ENCODE peak calls at places on chromosomes 2 and 18, in seven cellular contexts. Q is HTR-8/SVneo, W is head of caudate nucleus, S is AG04450, A is tibial artery, C is Panc1, N is KBM-7. U is an unnamed sample.

GRCh38 chr18:26619350-26619749 is 71.0 kb upstream of the KCTD1 start:
- DNase-seq in A (no peak), W (no peak), C (no peak), S (no peak), Q (no peak), N (no peak), U (no peak)

GRCh38 chr2:13682878-13683277 is 949.6 kb upstream of the LRATD1 start:
- DNase-seq in Q (no peak), S (no peak), W (no peak), N (no peak), A (no peak), C (no peak), U (peak)

GRCh38 chr2:10303174-10303633 is 500 bp downstream of the HPCAL1 start:
- DNase-seq in W (no peak), N (peak), A (no peak), S (no peak), C (no peak), Q (no peak), U (no peak)

GRCh38 chr18:48948112-48949050 is 2.4 kb downstream of the SMAD7 start:
- DNase-seq in A (no peak), S (no peak), C (no peak), W (peak), N (peak), Q (no peak), U (no peak)

GRCh38 chr2:207341114-207341750 is 175.5 kb upstream of the KLF7 start:
- DNase-seq in S (no peak), C (no peak), W (no peak), N (no peak), Q (no peak), A (no peak), U (no peak)

GRCh38 chr2:5365871-5366461 is 326.2 kb upstream of the SOX11 start:
- DNase-seq in S (no peak), Q (no peak), W (peak), C (peak), A (no peak), N (peak), U (peak)

GRCh38 chr18:55856191-55856590 is 268.2 kb upstream of the TCF4 start:
- DNase-seq in A (no peak), N (no peak), Q (peak), S (peak), W (no peak), C (no peak), U (no peak)

GRCh38 chr2:106130251-106130998 is 63.7 kb downstream of the UXS1 start:
- DNase-seq in W (no peak), Q (no peak), S (no peak), N (no peak), A (no peak), C (no peak), U (no peak)

GRCh38 chr2:236574424-236575145 is 5.0 kb downstream of the ACKR3 start:
- DNase-seq in A (peak), N (no peak), S (no peak), C (no peak), Q (no peak), W (no peak), U (no peak)

GRCh38 chr2:96146151-96146880 is 1.1 kb upstream of the DUSP2 start:
- DNase-seq in Q (no peak), S (no peak), N (peak), C (no peak), W (peak), A (peak), U (no peak)

GRCh38 chr2:238667008-238667407 is 180.9 kb upstream of the TWIST2 start:
- DNase-seq in S (no peak), A (no peak), C (no peak), Q (no peak), N (no peak), W (no peak), U (no peak)

GRCh38 chr18:7034924-7035323 is 82.7 kb downstream of the LAMA1 start:
- DNase-seq in W (no peak), S (no peak), A (no peak), N (no peak), Q (no peak), C (no peak), U (no peak)

GRCh38 chr2:239801404-239802100 is 223.6 kb downstream of the NDUFA10 start:
- DNase-seq in Q (no peak), W (peak), N (no peak), C (no peak), S (no peak), A (peak), U (no peak)

GRCh38 chr2:158034198-158034831 is 67.4 kb upstream of the UPP2 start:
- DNase-seq in A (no peak), W (peak), Q (peak), C (peak), S (no peak), N (peak), U (no peak)

GRCh38 chr18:38297910-38298309 is 732.3 kb upstream of the CELF4 start:
- DNase-seq in Q (no peak), W (no peak), S (no peak), C (no peak), N (no peak), A (no peak), U (no peak)

GRCh38 chr2:121881950-121882349 is 126.5 kb downstream of the TSN start:
- DNase-seq in Q (no peak), C (no peak), A (no peak), N (no peak), S (no peak), W (no peak), U (no peak)

GRCh38 chr18:50982802-50983179 is 15.0 kb downstream of the ELAC1 start:
- DNase-seq in N (no peak), A (no peak), S (no peak), C (no peak), Q (no peak), W (no peak), U (no peak)

GRCh38 chr2:98806266-98806697 is 75.3 kb upstream of the MGAT4A start:
- DNase-seq in N (no peak), W (peak), Q (peak), S (no peak), C (no peak), A (peak), U (no peak)

GRCh38 chr2:191836853-191837769 is 9.8 kb downstream of the CAVIN2 start:
- DNase-seq in C (no peak), W (no peak), S (no peak), A (no peak), N (peak), Q (no peak), U (no peak)

GRCh38 chr2:204892506-204893255 is 347.4 kb downstream of the PARD3B start:
- DNase-seq in C (no peak), Q (no peak), W (no peak), N (no peak), S (no peak), A (no peak), U (no peak)

GRCh38 chr2:205056066-205056678 is 510.9 kb downstream of the PARD3B start:
- DNase-seq in C (no peak), A (no peak), W (no peak), Q (no peak), S (no peak), N (no peak), U (no peak)

GRCh38 chr18:55488473-55488872 is 99.5 kb downstream of the TCF4 start:
- DNase-seq in Q (no peak), C (no peak), S (no peak), W (no peak), A (no peak), N (no peak), U (no peak)

GRCh38 chr2:85536479-85536878 is 2.5 kb upstream of the MAT2A start:
- DNase-seq in A (no peak), Q (peak), S (no peak), W (no peak), C (no peak), N (no peak), U (no peak)

GRCh38 chr18:13502585-13502984 is 223.8 kb downstream of the FAM210A start:
- DNase-seq in W (no peak), A (peak), C (no peak), Q (no peak), N (no peak), S (no peak), U (no peak)

GRCh38 chr2:205579335-205579734 is 103.0 kb upstream of the NRP2 start:
- DNase-seq in W (no peak), C (no peak), S (no peak), Q (no peak), A (no peak), N (no peak), U (no peak)

GRCh38 chr2:127259355-127259754 is 34.6 kb downstream of the ERCC3 start:
- DNase-seq in S (no peak), W (no peak), N (no peak), Q (no peak), A (no peak), C (no peak), U (no peak)

GRCh38 chr18:25561923-25562322 is 210.0 kb upstream of the ZNF521 start:
- DNase-seq in N (peak), Q (no peak), S (peak), W (no peak), A (no peak), C (peak), U (no peak)

GRCh38 chr18:56869189-56869777 is 218.1 kb downstream of the WDR7 start:
- DNase-seq in C (peak), A (no peak), W (no peak), S (peak), N (peak), Q (peak), U (no peak)

GRCh38 chr18:58540381-58540943 is 88.4 kb downstream of the ALPK2 start:
- DNase-seq in W (no peak), N (no peak), Q (no peak), S (no peak), A (no peak), C (no peak), U (no peak)

GRCh38 chr2:156333951-156334495 is 1.5 kb upstream of the NR4A2 start:
- DNase-seq in Q (peak), W (peak), N (peak), C (no peak), S (no peak), A (peak), U (no peak)

GRCh38 chr2:39431592-39432316 is 5.3 kb downstream of the MAP4K3 start:
- DNase-seq in S (no peak), W (no peak), Q (no peak), N (no peak), C (no peak), A (no peak), U (no peak)

GRCh38 chr18:42508683-42509347 is 553.8 kb downstream of the PIK3C3 start:
- DNase-seq in Q (no peak), S (no peak), C (no peak), N (no peak), A (no peak), W (no peak), U (no peak)

GRCh38 chr2:128280901-128281321 is 37.8 kb downstream of the HS6ST1 start:
- DNase-seq in N (no peak), Q (no peak), A (peak), W (no peak), S (no peak), C (no peak), U (no peak)

GRCh38 chr2:103875111-103875510 is 978.8 kb upstream of the POU3F3 start:
- DNase-seq in N (no peak), C (no peak), S (no peak), W (no peak), Q (no peak), A (no peak), U (no peak)

GRCh38 chr2:189521686-189522434 is 58.7 kb downstream of the SLC40A1 start:
- DNase-seq in A (no peak), W (no peak), C (no peak), S (peak), N (no peak), Q (no peak), U (no peak)

U was measured in brain pericyte.